ENCODE peak calls at places on chromosomes 7 and 10, in four cellular contexts. H, Q, E and I are unnamed samples.

GRCh38 chr10:129102906-129103693 is 363.9 kb upstream of the MGMT start:
- DNase-seq in H (no peak), E (no peak), Q (no peak), I (no peak)

GRCh38 chr7:148611692-148612091 is 21.1 kb downstream of the C7orf33 start:
- DNase-seq in H (peak; percentile 83), Q (no peak), E (no peak), I (peak; percentile 35)

GRCh38 chr10:34102917-34103506 is 712.1 kb downstream of the PARD3 start:
- DNase-seq in H (no peak), Q (no peak), E (no peak), I (no peak)

GRCh38 chr7:48868916-48869315 is 55.4 kb upstream of the CDC14C start:
- DNase-seq in E (no peak), H (no peak), Q (no peak), I (no peak)

GRCh38 chr7:150335101-150335773 is 6.2 kb downstream of the RARRES2 start:
- DNase-seq in Q (no peak), H (peak; percentile 75), E (no peak), I (no peak)

GRCh38 chr7:135770139-135770710 is 21.6 kb upstream of the FAM180A start:
- DNase-seq in E (no peak), H (peak; percentile 87), Q (no peak), I (no peak)

GRCh38 chr10:62632071-62632809 is 172.3 kb upstream of the ADO start:
- DNase-seq in E (no peak), Q (peak; percentile 19), H (no peak), I (no peak)

GRCh38 chr7:106793015-106793651 is 71.9 kb upstream of the PIK3CG start:
- DNase-seq in Q (no peak), E (no peak), H (peak; percentile 62), I (no peak)

GRCh38 chr10:79336739-79337138 is 10.5 kb upstream of the PPIF start:
- DNase-seq in E (no peak), Q (no peak), H (peak; percentile 80), I (no peak)

GRCh38 chr7:51035696-51036095 is 253.0 kb upstream of the GRB10 start:
- DNase-seq in E (no peak), H (no peak), Q (no peak), I (no peak)

GRCh38 chr10:2222631-2223030 is 485.3 kb upstream of the ADARB2 start:
- DNase-seq in E (no peak), H (no peak), Q (no peak), I (no peak)

GRCh38 chr10:44470779-44471178 is 85.9 kb upstream of the CXCL12 start:
- DNase-seq in Q (no peak), H (no peak), E (no peak), I (no peak)

DNA sequence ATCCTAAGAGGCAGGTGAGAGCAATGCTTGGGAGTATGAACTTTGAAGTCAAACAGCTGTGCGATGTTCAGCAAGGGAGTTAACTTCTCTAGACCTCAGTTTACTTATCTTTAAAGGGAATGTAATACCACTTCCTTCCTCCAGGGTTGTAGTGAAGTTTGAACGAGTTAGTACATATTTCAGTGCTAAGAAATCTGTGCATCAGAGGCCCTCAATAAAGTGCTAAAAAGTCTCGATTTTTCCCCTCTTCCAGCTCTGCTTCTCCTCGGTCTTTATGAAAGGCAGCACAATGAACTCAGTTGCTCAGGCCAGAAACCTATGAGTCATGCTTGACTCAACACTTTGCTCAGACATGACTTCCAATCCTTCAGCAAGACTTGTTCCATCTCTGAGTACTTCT is 418.9 kb downstream of the MDFIC start:
- DNase-seq in E (no peak), Q (no peak), H (no peak), I (no peak)
- TF ChIP-seq CTCF in E (peak; percentile 29), Q (no peak), H (peak; percentile 67), I (no peak)

DNA sequence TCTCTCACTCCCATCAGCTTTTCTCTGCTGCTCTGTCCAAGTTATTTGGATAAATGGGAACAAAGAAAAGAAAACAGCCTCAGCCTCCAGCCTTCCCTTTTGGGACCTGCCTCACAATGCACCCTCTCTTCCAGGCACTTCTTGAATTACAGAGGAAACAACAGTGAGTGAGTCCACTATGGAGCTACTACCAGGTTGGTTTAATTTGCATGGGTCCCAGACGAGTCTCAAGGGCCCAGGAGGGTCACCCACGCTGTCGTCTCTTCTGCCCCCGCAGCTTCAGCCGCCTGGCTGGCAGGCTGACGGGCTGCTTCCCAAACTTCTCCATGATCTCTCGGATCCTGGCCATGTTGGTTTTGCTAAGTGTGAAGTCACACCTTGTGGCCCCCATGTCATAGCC is 80.4 kb downstream of the GPR26 start:
- DNase-seq in Q (no peak), H (no peak), E (no peak), I (no peak)
- H3K9me3 ChIP-seq in Q (no peaks in the 10 kb centered on the region), H (peaks cover 9% of the 10 kb centered on the region), E (no peaks in the 10 kb centered on the region), I (peaks cover 4% of the 10 kb centered on the region)

DNA sequence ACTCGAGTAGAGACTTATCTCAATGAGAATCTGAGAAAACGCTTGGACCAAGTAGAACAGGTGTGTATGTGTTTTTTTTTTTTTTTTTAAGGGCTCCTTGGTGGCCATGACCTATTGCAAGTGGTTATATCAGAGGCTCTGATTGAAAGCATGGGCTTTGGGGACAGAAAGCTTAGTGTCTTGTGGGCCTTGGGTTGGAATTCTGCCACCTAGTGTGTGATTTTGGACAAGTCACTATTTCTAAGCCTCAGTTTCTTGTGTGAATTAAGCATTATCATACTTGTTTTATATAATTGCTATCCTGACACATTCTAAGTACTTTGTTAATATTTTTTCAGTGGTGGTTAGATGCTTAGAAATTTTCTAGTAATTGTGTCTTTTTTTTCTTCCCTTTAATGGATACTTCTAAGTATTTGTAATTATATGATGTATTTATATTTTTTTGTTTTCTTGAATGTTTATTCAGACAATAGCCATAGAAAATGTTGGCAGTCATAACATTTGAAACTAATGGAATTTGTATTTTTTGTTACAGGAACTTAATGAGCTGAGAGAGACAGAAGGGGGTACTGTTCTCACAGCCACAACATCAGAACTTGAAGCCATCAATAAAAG is 33.1 kb downstream of the SMC3 start:
- DNase-seq in E (no peak), Q (peak; percentile 31), H (peak; percentile 74), I (peak; percentile 60)
- TF ChIP-seq CTCF in E (no peak), Q (no peak), H (peak; percentile 85), I (peak; percentile 58)

GRCh38 chr7:145915679-145916078 is 200.9 kb upstream of the CNTNAP2 start:
- DNase-seq in E (no peak), Q (no peak), H (no peak), I (no peak)

GRCh38 chr7:145916776-145917175 is 199.8 kb upstream of the CNTNAP2 start:
- DNase-seq in H (no peak), Q (no peak), E (no peak), I (no peak)

GRCh38 chr7:145919712-145920111 is 196.9 kb upstream of the CNTNAP2 start:
- DNase-seq in H (no peak), E (no peak), Q (no peak), I (no peak)
- H3K9me3 ChIP-seq in H (peaks cover 13% of the 10 kb centered on the region), E (no peaks in the 10 kb centered on the region), Q (peaks cover 4% of the 10 kb centered on the region), I (no peaks in the 10 kb centered on the region)

GRCh38 chr7:69757528-69757927 is 159.3 kb downstream of the AUTS2 start:
- DNase-seq in Q (no peak), H (no peak), E (no peak), I (no peak)
- TF ChIP-seq CTCF in Q (no peak), H (no peak), E (no peak), I (no peak)

GRCh38 chr7:55187701-55188491 is 169.1 kb downstream of the EGFR start:
- DNase-seq in Q (peak; percentile 78), H (no peak), E (no peak), I (no peak)
- H3K9me3 ChIP-seq in Q (no peaks in the 10 kb centered on the region), H (no peaks in the 10 kb centered on the region), E (no peaks in the 10 kb centered on the region), I (no peaks in the 10 kb centered on the region)

GRCh38 chr7:41705109-41705871 is 2.4 kb upstream of the INHBA start:
- DNase-seq in Q (peak; percentile 86), H (peak; percentile 97), E (peak; percentile 52), I (peak; percentile 72)
- TF ChIP-seq CTCF in Q (peak; percentile 33), H (peak; percentile 89), E (peak; percentile 66), I (peak; percentile 72)

GRCh38 chr7:158494643-158495042 is 93.0 kb downstream of the PTPRN2 start:
- DNase-seq in H (no peak), Q (no peak), E (no peak), I (no peak)
- H3K9me3 ChIP-seq in H (peaks cover 64% of the 10 kb centered on the region), Q (no peaks in the 10 kb centered on the region), E (no peaks in the 10 kb centered on the region), I (no peaks in the 10 kb centered on the region)